ENCODE peak calls at places on chromosome 4, in six cellular contexts. G is endothelial cell of umbilical vein, T is GM12891, A is body of pancreas, C is tibial nerve, E is esophagus squamous epithelium. J is an unnamed sample.

GRCh38 chr4:82704156-82704555 is 94.4 kb downstream of the SCD5 start:
- DNase-seq in G (no peak), T (no peak), A (no peak), C (no peak), E (no peak), J (no peak)

GRCh38 chr4:16693040-16693506 is 205.4 kb downstream of the LDB2 start:
- DNase-seq in G (no peak), T (no peak), A (no peak), C (no peak), E (no peak), J (no peak)

GRCh38 chr4:30724217-30724616 is 4.0 kb downstream of the PCDH7 start:
- DNase-seq in G (peak), T (no peak), A (no peak), C (no peak), E (no peak), J (no peak)

GRCh38 chr4:915595-915994 is 16.5 kb downstream of the GAK start:
- DNase-seq in G (peak), T (no peak), A (peak), C (no peak), E (no peak), J (no peak)

GRCh38 chr4:83889802-83890201 is 353.9 kb downstream of the GPAT3 start:
- DNase-seq in G (no peak), T (no peak), A (no peak), C (no peak), E (no peak), J (no peak)

GRCh38 chr4:148849581-148849980 is 407.4 kb upstream of the NR3C2 start:
- DNase-seq in G (no peak), T (no peak), A (no peak), C (no peak), E (no peak), J (no peak)

GRCh38 chr4:57074753-57075152 is 35.4 kb downstream of the IGFBP7 start:
- DNase-seq in G (no peak), T (no peak), A (no peak), C (no peak), E (no peak), J (no peak)

GRCh38 chr4:79160962-79161361 is 164.9 kb downstream of the NAA11 start:
- DNase-seq in G (no peak), T (no peak), A (no peak), C (no peak), E (no peak), J (no peak)

GRCh38 chr4:37000281-37000680 is 244.3 kb upstream of the NWD2 start:
- DNase-seq in G (no peak), T (no peak), A (no peak), C (no peak), E (no peak), J (no peak)

GRCh38 chr4:109559625-109559982 is 442 bp upstream of the MCUB start:
- DNase-seq in G (no peak), T (peak), A (no peak), C (no peak), E (no peak), J (peak)

GRCh38 chr4:183504930-183505555 is at the start of gene ING2:
- DNase-seq in G (peak), T (peak), A (no peak), C (no peak), E (peak), J (peak)

GRCh38 chr4:14064969-14065368 is 437.4 kb upstream of the BOD1L1 start:
- DNase-seq in G (no peak), T (no peak), A (no peak), C (no peak), E (no peak), J (no peak)

GRCh38 chr4:13168326-13168725 is 315.8 kb downstream of the RAB28 start:
- DNase-seq in G (no peak), T (no peak), A (no peak), C (no peak), E (no peak), J (no peak)

GRCh38 chr4:144531841-144532240 is 114.1 kb upstream of the HHIP start:
- DNase-seq in G (no peak), T (no peak), A (no peak), C (no peak), E (no peak), J (no peak)

GRCh38 chr4:3387943-3388348 is 53.8 kb upstream of the HGFAC start:
- DNase-seq in G (peak), T (no peak), A (peak), C (peak), E (peak), J (no peak)

GRCh38 chr4:107312366-107312765 is 276.3 kb upstream of the DKK2 start:
- DNase-seq in G (no peak), T (no peak), A (no peak), C (no peak), E (no peak), J (no peak)

GRCh38 chr4:184807797-184808718 is 17.7 kb downstream of the ACSL1 start:
- DNase-seq in G (peak), T (no peak), A (no peak), C (no peak), E (no peak), J (no peak)

GRCh38 chr4:100754741-100755140 is 236.9 kb upstream of the EMCN start:
- DNase-seq in G (no peak), T (no peak), A (no peak), C (no peak), E (no peak), J (no peak)

GRCh38 chr4:123481034-123481433 is 84.4 kb downstream of the SPRY1 start:
- DNase-seq in G (no peak), T (no peak), A (no peak), C (no peak), E (no peak), J (peak)

GRCh38 chr4:154073107-154073817 is 284.4 kb upstream of the SFRP2 start:
- DNase-seq in G (no peak), T (no peak), A (no peak), C (no peak), E (no peak), J (peak)

GRCh38 chr4:79281577-79282359 is 44.1 kb downstream of the NAA11 start:
- DNase-seq in G (no peak), T (no peak), A (no peak), C (no peak), E (no peak), J (no peak)

GRCh38 chr4:89899157-89899556 is 4.5 kb downstream of the MMRN1 start:
- DNase-seq in G (peak), T (no peak), A (no peak), C (no peak), E (no peak), J (no peak)

DNA sequence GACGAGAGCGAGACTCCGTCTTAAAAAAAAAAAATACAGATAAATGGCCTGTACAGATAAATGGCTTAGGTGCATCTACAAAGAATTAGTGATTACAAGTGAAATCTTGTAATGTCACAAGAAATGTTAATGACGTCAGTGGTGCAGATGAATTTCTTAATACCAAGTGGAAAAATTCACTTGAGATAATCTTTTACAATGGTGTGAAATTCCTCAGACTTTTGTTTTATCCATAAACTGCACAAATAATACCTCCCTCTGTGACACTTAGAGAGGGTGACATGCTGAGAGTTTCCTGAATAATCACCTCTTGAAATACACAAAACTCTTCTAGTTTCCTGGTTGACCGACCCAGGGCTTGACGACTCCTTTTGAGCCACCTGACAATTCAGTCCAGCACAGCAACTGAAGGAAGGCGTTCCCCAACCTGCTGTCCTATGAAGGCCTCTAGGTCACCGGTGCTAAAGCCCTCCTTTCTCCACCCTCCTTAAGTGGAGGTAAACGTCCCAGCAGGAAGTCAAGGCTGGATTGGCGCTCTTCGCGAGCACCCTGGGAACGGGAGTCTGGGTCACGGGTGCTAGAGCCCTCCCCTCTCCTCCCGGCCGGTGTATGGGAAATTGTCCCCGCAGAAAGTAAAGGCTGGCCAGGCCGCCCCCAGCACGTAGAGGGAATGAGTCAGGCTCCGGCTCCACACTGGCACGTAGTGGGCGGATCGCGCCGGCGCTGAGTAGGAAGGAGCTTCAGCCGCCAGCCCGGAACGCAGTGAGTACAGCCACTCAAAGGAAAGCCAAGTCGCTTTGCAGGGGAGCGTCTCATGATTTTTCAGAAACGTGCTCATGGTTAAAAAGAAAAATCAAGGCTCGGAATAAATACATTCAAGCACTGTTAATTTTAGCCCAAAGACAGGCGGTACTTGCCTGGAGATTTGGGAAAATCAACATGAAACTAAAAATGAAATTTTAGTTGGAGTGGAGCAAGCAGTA is at the start of gene TMEM144:
- DNase-seq in G (peak), T (no peak), A (peak), C (peak), E (peak), J (peak)
- TF ChIP-seq POLR2A in G (peak), T (no peak), A (peak), C (peak), E (peak), J (no peak)

DNA sequence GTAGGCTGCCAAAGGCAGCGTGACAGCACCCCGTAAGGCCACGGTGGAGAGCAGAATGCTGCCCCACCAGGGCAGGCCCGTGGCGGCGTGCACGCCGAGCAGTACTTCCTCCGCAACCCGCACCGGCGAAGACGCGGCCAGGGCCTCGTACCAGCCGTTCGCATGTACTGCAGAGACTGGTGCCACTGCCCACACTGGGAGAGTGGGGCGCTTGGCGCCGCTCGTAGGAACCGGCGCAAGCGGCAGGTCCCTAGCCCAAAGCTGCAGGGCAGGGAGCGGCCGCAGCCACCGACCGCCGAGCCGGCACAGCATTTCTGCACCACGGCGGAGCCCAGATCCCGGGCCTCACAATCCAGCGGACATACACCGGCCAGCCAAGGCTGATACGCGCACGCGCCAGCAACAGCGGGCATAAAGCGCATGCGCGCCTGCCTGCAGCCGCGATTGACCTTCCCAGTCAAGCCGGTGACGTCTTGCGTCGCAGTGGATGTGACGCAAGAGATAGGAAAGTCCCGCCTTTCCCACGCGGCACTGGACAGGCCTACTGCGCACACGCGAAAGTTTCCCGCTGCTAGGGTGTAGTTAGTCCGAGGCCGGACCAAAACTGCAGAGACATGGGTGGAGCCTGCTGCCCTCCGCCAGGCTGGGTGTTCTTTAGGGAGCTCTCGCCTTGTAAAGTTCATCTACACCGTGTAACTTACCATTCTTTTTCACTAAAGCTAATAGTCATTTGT is at the start of gene COX18:
- DNase-seq in G (peak), T (peak), A (peak), C (peak), E (peak), J (peak)
- TF ChIP-seq POLR2A in G (peak), T (peak), A (peak), C (no peak), E (peak), J (peak)

DNA sequence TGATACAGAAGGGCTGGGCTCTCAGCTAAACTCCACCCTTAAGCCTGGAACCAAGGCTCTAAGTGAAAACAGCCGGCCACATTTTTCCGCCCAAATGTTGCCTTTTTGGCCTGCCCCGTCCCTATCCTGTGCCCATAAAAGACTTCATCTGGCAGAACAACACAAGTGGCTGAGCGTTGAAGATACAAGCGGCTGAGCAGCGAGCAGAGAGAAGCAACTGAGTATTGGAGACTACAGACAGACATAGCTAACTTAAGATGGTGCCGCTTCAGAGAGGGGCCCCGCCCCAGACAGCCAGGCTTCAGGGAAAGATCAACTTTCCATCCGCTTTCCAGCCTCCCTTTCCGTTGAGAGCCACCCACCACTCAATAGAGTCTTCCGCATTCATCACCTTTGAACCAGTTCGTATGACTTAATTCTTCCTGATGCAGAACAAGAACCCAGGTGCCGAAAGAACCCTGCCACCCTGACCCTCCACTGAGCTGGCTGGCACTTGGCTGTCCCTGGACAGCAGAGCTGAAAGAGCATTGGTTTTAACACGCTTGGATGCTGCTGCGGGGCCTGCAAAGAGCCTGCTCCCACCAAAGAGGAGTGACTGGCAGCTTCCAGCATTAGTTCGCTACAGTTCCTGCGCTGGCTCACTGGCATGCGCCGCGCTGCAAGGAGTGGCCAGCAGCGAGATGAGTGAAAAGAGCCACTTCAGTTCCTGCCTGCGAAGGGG is 853.2 kb upstream of the INTU start:
- DNase-seq in G (no peak), T (no peak), A (no peak), C (no peak), E (no peak), J (no peak)
- TF ChIP-seq POLR2A in G (no peak), T (no peak), A (no peak), C (no peak), E (no peak), J (no peak)

DNA sequence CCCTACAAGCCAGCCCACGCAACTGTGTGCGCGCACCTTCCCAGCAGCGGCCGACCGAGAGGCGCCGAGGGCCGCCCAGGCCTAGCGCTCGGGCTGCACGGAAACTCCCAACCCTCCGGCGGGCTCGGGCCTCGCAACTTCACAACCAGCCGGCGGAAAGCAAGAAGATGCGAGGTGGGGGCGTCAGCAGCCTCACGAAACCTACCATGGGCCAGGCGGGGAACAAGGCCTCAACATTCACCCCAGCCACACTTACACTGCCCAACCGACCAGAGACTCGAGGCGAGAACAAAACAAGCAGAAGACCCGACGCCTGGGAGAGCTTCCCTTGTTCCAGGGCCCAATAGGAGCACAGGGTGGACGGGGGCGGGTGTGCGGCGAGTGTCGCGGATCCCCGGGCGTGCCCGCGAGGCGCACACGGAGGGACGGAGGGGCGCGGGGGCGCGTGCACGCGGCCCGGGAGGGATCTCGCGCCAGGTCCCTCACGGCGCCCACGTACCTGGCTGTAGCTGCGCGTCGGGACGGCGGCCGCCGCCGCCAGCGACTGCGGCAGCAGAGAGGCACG is 636 bp downstream of the GRSF1 start:
- DNase-seq in G (peak), T (peak), A (peak), C (peak), E (peak), J (peak)
- TF ChIP-seq POLR2A in G (no peak), T (peak), A (no peak), C (no peak), E (peak), J (no peak)

DNA sequence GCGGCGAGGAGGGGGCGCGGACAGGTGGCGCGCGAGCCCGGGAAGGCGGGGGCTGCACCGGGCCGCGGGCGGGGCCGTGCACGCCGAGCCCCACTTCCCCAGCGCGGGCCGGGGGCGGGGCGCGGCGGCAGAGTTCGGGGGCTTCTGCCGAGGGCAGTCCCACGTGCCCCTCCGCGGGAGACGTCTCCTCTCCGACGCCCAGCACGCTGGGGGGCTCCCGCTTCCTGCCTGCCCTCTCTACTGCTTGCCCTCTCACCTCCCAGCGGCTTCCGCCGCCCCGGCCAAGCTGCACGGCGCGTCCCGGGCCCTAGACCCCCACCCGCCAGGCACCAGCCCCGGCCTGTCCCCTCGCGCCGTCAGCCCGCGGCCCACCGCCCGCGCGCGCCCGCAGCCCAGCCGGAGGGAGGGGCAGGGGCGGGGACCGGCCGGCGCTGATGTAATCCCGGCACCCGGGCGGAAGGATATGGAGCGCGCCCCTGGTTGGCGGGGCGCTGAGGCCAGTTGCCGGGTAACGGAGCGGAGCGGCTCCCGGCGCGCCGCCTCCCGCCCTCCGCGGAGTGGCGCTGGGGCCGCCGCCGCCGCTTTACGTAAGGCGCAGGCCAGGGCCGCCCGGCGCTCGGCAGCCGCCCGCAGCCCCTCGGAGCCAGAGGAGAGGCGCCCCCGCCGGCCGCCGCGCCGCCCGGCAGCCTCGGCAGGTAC is at the start of gene KIAA0232:
- DNase-seq in G (peak), T (peak), A (peak), C (peak), E (peak), J (peak)
- TF ChIP-seq POLR2A in G (no peak), T (no peak), A (peak), C (peak), E (peak), J (peak)

GRCh38 chr4:70688795-70689231 is 481 bp downstream of the UTP3 start:
- DNase-seq in G (no peak), T (no peak), A (no peak), C (no peak), E (no peak), J (no peak)

GRCh38 chr4:70687821-70688794 is at the start of gene UTP3:
- DNase-seq in G (peak), T (peak), A (peak), C (peak), E (peak), J (peak)
- TF ChIP-seq POLR2A in G (peak), T (peak), A (peak), C (peak), E (peak), J (peak)

GRCh38 chr4:2262944-2263250 is 988 bp upstream of the MXD4 start:
- DNase-seq in G (no peak), T (no peak), A (no peak), C (no peak), E (no peak), J (no peak)

GRCh38 chr4:2261110-2261852 is 628 bp downstream of the MXD4 start:
- DNase-seq in G (peak), T (peak), A (peak), C (peak), E (no peak), J (peak)

GRCh38 chr4:2262145-2262943 is 435 bp upstream of the MXD4 start:
- DNase-seq in G (peak), T (peak), A (peak), C (peak), E (peak), J (peak)

GRCh38 chr4:2260336-2261109 is 1.4 kb downstream of the MXD4 start:
- DNase-seq in G (no peak), T (no peak), A (peak), C (peak), E (no peak), J (no peak)

DNA sequence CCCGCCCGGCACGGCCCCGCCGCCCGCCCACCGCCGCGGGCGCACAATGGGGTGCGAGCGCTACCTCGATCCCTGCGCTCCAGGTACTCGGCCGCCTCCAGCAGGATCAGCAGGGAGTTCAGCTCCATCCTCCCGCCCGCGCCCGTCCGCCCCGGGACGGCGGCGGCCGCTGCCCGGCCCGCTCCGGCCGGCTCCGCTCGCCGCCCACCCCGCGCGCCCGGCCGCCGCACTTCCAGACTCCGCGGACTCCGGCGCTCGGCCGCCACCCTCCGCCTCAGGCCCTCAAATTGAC is at the start of gene MXD4:
- DNase-seq in G (no peak), T (no peak), A (no peak), C (no peak), E (no peak), J (peak)
- TF ChIP-seq POLR2A in G (no peak), T (no peak), A (no peak), C (peak), E (peak), J (peak)

DNA sequence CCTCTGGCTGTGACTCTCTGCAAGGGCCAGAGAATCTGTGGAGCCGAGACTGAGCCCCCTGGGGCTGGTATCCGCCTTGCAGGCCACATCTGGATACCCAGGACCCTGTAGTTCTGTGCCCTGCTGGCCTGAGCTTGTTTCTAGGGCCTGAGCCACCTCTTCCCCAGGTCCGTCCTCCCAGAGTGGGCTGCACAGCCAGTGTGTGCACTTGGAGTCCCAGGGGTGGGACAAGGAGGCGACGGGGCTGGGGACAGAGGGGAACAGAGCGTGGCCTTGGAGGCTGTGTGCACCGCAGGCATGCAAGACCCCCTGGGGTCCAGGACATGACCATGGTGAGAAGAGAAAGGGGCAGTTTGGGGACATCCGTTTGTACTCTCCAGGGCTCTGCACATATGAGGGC is 105.5 kb downstream of the SORCS2 start:
- DNase-seq in G (no peak), T (no peak), A (no peak), C (no peak), E (no peak), J (no peak)
- TF ChIP-seq POLR2A in G (no peak), T (no peak), A (no peak), C (no peak), E (no peak), J (no peak)